ENCODE peak calls at places on chromosomes 16 and 17, in nine cellular contexts. One of them, this sample, is unnamed.

GRCh38 chr16:10039220-10040096 is 142.8 kb downstream of the GRIN2A start:
- DNase-seq in COR-L47: no peak
- DNase-seq in T-helper 2 cell: no peak
- DNase-seq in AG09309: no peak
- DNase-seq in activated CD4-positive, CD25-positive, alpha-beta regulatory T cell: no peak
- DNase-seq in WTC11: peak; percentile 63
- DNase-seq in EL: peak; percentile 48
- DNase-seq in NCI-H524: peak; percentile 78
- DNase-seq in GM10248: peak; percentile 52
- DNase-seq in this sample: no peak

GRCh38 chr16:54937673-54938350 is 7.1 kb downstream of the IRX5 start:
- DNase-seq in COR-L47: no peak
- DNase-seq in T-helper 2 cell: no peak
- DNase-seq in AG09309: no peak
- DNase-seq in activated CD4-positive, CD25-positive, alpha-beta regulatory T cell: no peak
- DNase-seq in WTC11: no peak
- DNase-seq in EL: no peak
- DNase-seq in NCI-H524: no peak
- DNase-seq in GM10248: no peak
- DNase-seq in this sample: no peak

GRCh38 chr16:86926146-86926545 is 347.8 kb downstream of the FOXL1 start:
- DNase-seq in COR-L47: no peak
- DNase-seq in T-helper 2 cell: no peak
- DNase-seq in AG09309: no peak
- DNase-seq in activated CD4-positive, CD25-positive, alpha-beta regulatory T cell: no peak
- DNase-seq in WTC11: no peak
- DNase-seq in EL: no peak
- DNase-seq in NCI-H524: no peak
- DNase-seq in GM10248: no peak
- DNase-seq in this sample: no peak

GRCh38 chr17:75485688-75486087 is 29.3 kb downstream of the TMEM94 start:
- DNase-seq in COR-L47: no peak
- DNase-seq in T-helper 2 cell: no peak
- DNase-seq in AG09309: no peak
- DNase-seq in activated CD4-positive, CD25-positive, alpha-beta regulatory T cell: no peak
- DNase-seq in WTC11: no peak
- DNase-seq in EL: no peak
- DNase-seq in NCI-H524: no peak
- DNase-seq in GM10248: no peak
- DNase-seq in this sample: no peak

GRCh38 chr17:9104370-9105041 is 83.2 kb downstream of the NTN1 start:
- DNase-seq in COR-L47: no peak
- DNase-seq in T-helper 2 cell: no peak
- DNase-seq in AG09309: no peak
- DNase-seq in activated CD4-positive, CD25-positive, alpha-beta regulatory T cell: no peak
- DNase-seq in WTC11: no peak
- DNase-seq in EL: no peak
- DNase-seq in NCI-H524: no peak
- DNase-seq in GM10248: no peak
- DNase-seq in this sample: no peak

GRCh38 chr17:61395983-61396585 is 3.6 kb upstream of the TBX2 start:
- DNase-seq in COR-L47: no peak
- DNase-seq in T-helper 2 cell: no peak
- DNase-seq in AG09309: no peak
- DNase-seq in activated CD4-positive, CD25-positive, alpha-beta regulatory T cell: no peak
- DNase-seq in WTC11: no peak
- DNase-seq in EL: no peak
- DNase-seq in NCI-H524: no peak
- DNase-seq in GM10248: no peak
- DNase-seq in this sample: no peak

GRCh38 chr17:8674344-8675305 is 44.1 kb upstream of the MYH10 start:
- DNase-seq in COR-L47: no peak
- DNase-seq in T-helper 2 cell: no peak
- DNase-seq in AG09309: no peak
- DNase-seq in activated CD4-positive, CD25-positive, alpha-beta regulatory T cell: no peak
- DNase-seq in WTC11: peak; percentile 36
- DNase-seq in EL: no peak
- DNase-seq in NCI-H524: no peak
- DNase-seq in GM10248: no peak
- DNase-seq in this sample: no peak

GRCh38 chr16:399278-400019 is 2.2 kb upstream of the DECR2 start:
- DNase-seq in COR-L47: no peak
- DNase-seq in T-helper 2 cell: no peak
- DNase-seq in AG09309: no peak
- DNase-seq in activated CD4-positive, CD25-positive, alpha-beta regulatory T cell: no peak
- DNase-seq in WTC11: no peak
- DNase-seq in EL: no peak
- DNase-seq in NCI-H524: no peak
- DNase-seq in GM10248: no peak
- DNase-seq in this sample: no peak

This sample was measured in SHP77.